ENCODE peak calls at places on chromosomes 4 and X, in five cellular contexts. G, T, J, P and O are unnamed samples.
A peak's percentile ranks its signal among the peaks of the same experiment; 100 is the strongest.

GRCh38 chr4:73453701-73454005 is 17.6 kb downstream of the AFP start:
- DNase-seq in J (no peak), G (no peak), P (no peak), T (no peak), O (no peak)

GRCh38 chr4:54742636-54743399 is 85.1 kb downstream of the KIT start:
- DNase-seq in G (no peak), J (no peak), T (no peak), P (no peak), O (no peak)

GRCh38 chrX:152958047-152958446 is 35.9 kb downstream of the PNMA5 start:
- DNase-seq in T (no peak), G (no peak), P (no peak), J (no peak), O (no peak)

GRCh38 chrX:17860811-17861495 is at the start of gene RAI2:
- DNase-seq in G (peak; percentile 57), T (peak; percentile 71), P (peak; percentile 10), J (no peak), O (peak; percentile 77)

GRCh38 chr4:25308266-25308665 is 4.3 kb upstream of the ZCCHC4 start:
- DNase-seq in P (no peak), J (no peak), G (no peak), T (no peak), O (no peak)

GRCh38 chr4:84673475-84674230 is 90.7 kb downstream of the CDS1 start:
- DNase-seq in P (no peak), J (peak; percentile 89), T (no peak), G (no peak), O (no peak)

GRCh38 chr4:56197387-56197786 is 189.9 kb downstream of the AASDH start:
- DNase-seq in P (no peak), J (no peak), G (no peak), T (no peak), O (no peak)

GRCh38 chr4:73434311-73434710 is 1.7 kb upstream of the AFP start:
- DNase-seq in P (no peak), T (no peak), G (no peak), J (peak; percentile 24), O (no peak)

GRCh38 chrX:121581885-121582284 is 534.5 kb downstream of the GLUD2 start:
- DNase-seq in T (no peak), J (no peak), G (no peak), P (no peak), O (no peak)

GRCh38 chr4:73814679-73815078 is 21.8 kb upstream of the CXCL6 start:
- DNase-seq in G (no peak), T (no peak), J (no peak), P (no peak), O (no peak)

GRCh38 chr4:173747537-173748257 is 217.7 kb upstream of the HAND2 start:
- DNase-seq in G (no peak), J (no peak), T (no peak), P (no peak), O (no peak)

GRCh38 chr4:173745765-173746164 is 215.7 kb upstream of the HAND2 start:
- DNase-seq in T (no peak), G (no peak), J (no peak), P (no peak), O (no peak)

GRCh38 chr4:173752610-173753009 is 222.6 kb upstream of the HAND2 start:
- DNase-seq in T (peak; percentile 25), P (no peak), J (no peak), G (no peak), O (no peak)

GRCh38 chr4:173746424-173746823 is 216.4 kb upstream of the HAND2 start:
- DNase-seq in J (no peak), T (no peak), G (no peak), P (no peak), O (no peak)

DNA sequence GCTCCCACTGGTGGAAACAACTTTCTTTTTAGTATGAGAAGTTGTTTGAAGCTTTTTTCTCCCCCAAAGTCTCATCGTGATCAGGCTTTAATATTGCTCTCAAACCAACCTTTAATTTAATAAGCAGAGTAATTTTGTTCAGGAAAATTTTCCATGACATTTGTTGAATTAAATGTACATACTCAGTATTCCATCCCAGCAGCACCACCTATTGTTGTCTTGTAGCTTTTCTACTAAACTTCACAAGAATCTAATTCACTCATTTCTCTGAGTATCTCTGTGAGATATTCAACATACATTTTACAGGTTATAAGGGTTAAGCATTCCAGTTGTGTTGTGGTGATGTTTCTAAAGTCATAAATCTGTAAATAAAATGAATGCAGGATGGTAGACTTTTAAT is 218.3 kb upstream of the HAND2 start:
- DNase-seq in T (no peak), J (peak; percentile 56), P (no peak), G (no peak), O (no peak)
- H3K27ac ChIP-seq in T (no peak overlapping the region), J (no peak overlapping the region), P (no peak overlapping the region), G (no peak overlapping the region), O (no peak overlapping the region)

GRCh38 chr4:47473351-47473750 is 9.8 kb upstream of the COMMD8 start:
- DNase-seq in P (no peak), G (no peak), T (no peak), J (no peak), O (no peak)

GRCh38 chr4:47474799-47475198 is 10.3 kb upstream of the ATP10D start:
- DNase-seq in G (no peak), T (no peak), P (no peak), J (no peak), O (no peak)

GRCh38 chr4:47471591-47471990 is 8.1 kb upstream of the COMMD8 start:
- DNase-seq in P (no peak), G (no peak), T (no peak), J (no peak), O (no peak)

GRCh38 chr4:47478799-47479198 is 6.3 kb upstream of the ATP10D start:
- DNase-seq in P (no peak), J (no peak), G (no peak), T (no peak), O (no peak)

GRCh38 chr4:47475411-47475810 is 9.7 kb upstream of the ATP10D start:
- DNase-seq in P (no peak), J (no peak), T (no peak), G (no peak), O (no peak)
- H3K27ac ChIP-seq in P (no peak overlapping the region), J (no peak overlapping the region), T (no peak overlapping the region), G (no peak overlapping the region), O (no peak overlapping the region)

DNA sequence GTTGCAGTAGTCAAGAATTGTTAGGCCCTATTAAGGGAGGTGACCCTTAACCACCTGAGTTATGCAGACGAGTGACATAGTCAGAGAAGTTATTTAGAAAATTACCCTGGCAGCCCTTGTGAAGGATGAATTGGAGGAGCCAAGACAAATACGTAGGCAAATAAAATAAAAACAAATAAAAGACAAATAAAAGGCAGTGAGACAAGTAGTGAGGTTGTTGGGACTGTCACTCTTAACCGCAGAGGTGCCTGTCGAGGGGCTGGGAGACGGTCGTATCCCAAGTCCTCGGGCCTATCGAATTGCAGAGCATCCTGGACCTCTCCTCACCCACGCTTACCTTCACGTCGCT is 58.0 kb upstream of the ZC4H2 start:
- DNase-seq in P (no peak), G (no peak), T (no peak), J (no peak), O (no peak)
- H3K27ac ChIP-seq in P (peak overlapping the region; percentile 59), G (no peak overlapping the region), T (no peak overlapping the region), J (peak overlapping the region; percentile 77), O (peak overlapping the region; percentile 75)

DNA sequence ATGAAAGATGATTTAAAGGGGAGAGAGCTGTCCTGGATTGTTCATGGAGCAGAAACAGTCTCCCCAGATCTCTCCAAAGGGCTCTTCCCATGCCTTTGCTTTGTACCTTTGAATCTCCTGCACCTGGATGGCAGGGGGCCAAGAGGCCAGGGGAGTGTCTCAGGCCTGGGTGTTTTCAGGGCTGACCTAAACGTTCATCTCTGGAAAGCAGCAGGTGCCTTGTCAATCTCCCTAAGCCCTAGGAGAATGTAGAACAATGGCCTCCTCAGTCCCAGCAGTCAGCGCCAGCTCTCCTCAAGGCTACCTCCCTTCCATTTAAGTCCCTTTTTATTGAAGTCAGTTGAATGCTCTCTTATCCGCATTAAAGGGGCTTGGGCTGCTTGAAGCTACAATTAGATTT is 31.2 kb upstream of the NSUN7 start:
- DNase-seq in G (no peak), P (no peak), J (no peak), T (no peak), O (no peak)
- H3K27ac ChIP-seq in G (no peak overlapping the region), P (no peak overlapping the region), J (no peak overlapping the region), T (no peak overlapping the region), O (no peak overlapping the region)